ENCODE peak calls at places on chromosomes 6 and 20, in five cellular contexts. N is testis, L is endothelial cell of umbilical vein, Z is psoas muscle, A is DND-41. I is an unnamed sample. For H3K4me1, the result is how much of the 10 kb centered on the place peaks cover.

GRCh38 chr6:79076160-79076559 is 1.9 kb downstream of the PHIP start:
- DNase-seq in N (no peak), L (peak), Z (no peak), A (no peak), I (peak)

GRCh38 chr6:72412709-72413044 is 209.2 kb upstream of the KCNQ5 start:
- DNase-seq in N (no peak), L (no peak), Z (no peak), A (no peak), I (no peak)

GRCh38 chr6:167827588-167828324 is 1.0 kb downstream of the AFDN start:
- DNase-seq in N (peak), L (peak), Z (peak), A (no peak), I (peak)

GRCh38 chr20:21303872-21304586 is 898 bp downstream of the XRN2 start:
- DNase-seq in N (no peak), L (no peak), Z (no peak), A (no peak), I (no peak)

GRCh38 chr6:49097116-49097515 is 365.9 kb downstream of the MMUT start:
- DNase-seq in N (no peak), L (no peak), Z (no peak), A (no peak), I (no peak)

GRCh38 chr6:16665992-16666391 is 95.3 kb downstream of the ATXN1 start:
- DNase-seq in N (no peak), L (no peak), Z (no peak), A (no peak), I (no peak)

GRCh38 chr6:155004576-155005345 is 9.6 kb downstream of the TIAM2 start:
- DNase-seq in N (no peak), L (no peak), Z (no peak), A (no peak), I (no peak)

GRCh38 chr20:64161595-64162238 is 2.5 kb upstream of the MYT1 start:
- DNase-seq in N (peak), L (peak), Z (no peak), A (peak), I (peak)

GRCh38 chr6:166330612-166331011 is 11.7 kb downstream of the SFT2D1 start:
- DNase-seq in N (no peak), L (no peak), Z (peak), A (no peak), I (peak)

GRCh38 chr6:14380421-14380820 is 262.8 kb downstream of the CD83 start:
- DNase-seq in N (no peak), L (no peak), Z (no peak), A (no peak), I (no peak)

GRCh38 chr6:116536216-116536621 is 9.3 kb downstream of the TRAPPC3L start:
- DNase-seq in N (no peak), L (peak), Z (no peak), A (peak), I (peak)

GRCh38 chr6:37691904-37692806 is 5.5 kb downstream of the MDGA1 start:
- DNase-seq in N (peak), L (peak), Z (peak), A (peak), I (peak)

GRCh38 chr20:50335105-50335504 is 144.5 kb downstream of the CEBPB start:
- DNase-seq in N (no peak), L (peak), Z (no peak), A (no peak), I (peak)

GRCh38 chr6:87654117-87654516 is 47.9 kb downstream of the AKIRIN2 start:
- DNase-seq in N (no peak), L (no peak), Z (no peak), A (no peak), I (no peak)

GRCh38 chr20:16098890-16099639 is 474.2 kb downstream of the KIF16B start:
- DNase-seq in N (no peak), L (no peak), Z (no peak), A (no peak), I (no peak)

GRCh38 chr6:105273589-105273988 is 93.8 kb upstream of the POPDC3 start:
- DNase-seq in N (no peak), L (no peak), Z (no peak), A (no peak), I (no peak)

GRCh38 chr6:17879224-17879623 is 108.2 kb downstream of the KIF13A start:
- DNase-seq in N (no peak), L (no peak), Z (no peak), A (no peak), I (no peak)

GRCh38 chr20:62961310-62961783 is 8.8 kb downstream of the SLC17A9 start:
- DNase-seq in N (peak), L (no peak), Z (no peak), A (no peak), I (no peak)

DNA sequence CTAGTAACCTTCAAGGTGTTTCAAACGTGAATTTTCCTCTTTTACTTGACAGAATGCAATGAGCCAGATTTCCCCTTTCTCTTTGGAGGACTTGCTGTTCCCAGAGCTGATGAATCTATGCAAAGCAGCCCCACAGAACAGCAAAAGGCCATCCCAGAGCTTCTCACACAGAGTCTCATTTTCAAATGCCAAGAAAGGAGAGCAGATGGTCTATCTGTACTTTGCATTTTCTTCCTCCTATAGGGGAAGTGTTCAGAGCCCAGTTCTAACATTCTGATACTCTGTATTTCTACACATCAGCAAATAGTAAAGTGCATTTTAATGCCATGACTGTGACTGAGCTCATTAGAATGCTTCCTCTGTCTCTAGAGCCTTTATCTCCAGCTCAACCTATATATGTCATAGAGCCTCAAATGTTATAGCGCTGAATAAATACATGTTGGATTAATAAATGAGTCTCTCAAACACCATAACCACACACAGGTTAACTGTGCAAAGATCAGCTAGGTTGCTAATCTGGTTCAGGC is 81.8 kb upstream of the EYA4 start:
- DNase-seq in N (no peak), L (no peak), Z (no peak), A (no peak), I (no peak)
- H3K27ac ChIP-seq in N (no peak), L (no peak), Z (no peak), A (no peak), I (no peak)

GRCh38 chr20:32368930-32369329 is 10.8 kb downstream of the ASXL1 start:
- DNase-seq in N (no peak), L (no peak), Z (no peak), A (no peak), I (no peak)
- H3K4me1 ChIP-seq in N (under half), L (under half), Z (under half), A (under half), I (under half)

GRCh38 chr6:42279966-42280629 is 62.4 kb upstream of the MRPS10 start:
- DNase-seq in N (peak), L (peak), Z (peak), A (no peak), I (no peak)

GRCh38 chr6:42278131-42278853 is 60.6 kb upstream of the MRPS10 start:
- DNase-seq in N (no peak), L (no peak), Z (no peak), A (peak), I (no peak)

GRCh38 chr6:42281570-42281969 is 63.9 kb upstream of the MRPS10 start:
- DNase-seq in N (no peak), L (no peak), Z (no peak), A (no peak), I (no peak)

GRCh38 chr6:42279144-42279781 is 61.6 kb upstream of the MRPS10 start:
- DNase-seq in N (peak), L (no peak), Z (peak), A (no peak), I (peak)

GRCh38 chr6:42281016-42281533 is 63.4 kb upstream of the MRPS10 start:
- DNase-seq in N (no peak), L (no peak), Z (no peak), A (no peak), I (no peak)
- H3K27ac ChIP-seq in N (no peak), L (no peak), Z (no peak), A (no peak), I (no peak)

GRCh38 chr20:20017001-20017851 is at the start of gene NAA20:
- DNase-seq in N (peak), L (peak), Z (peak), A (peak), I (peak)
- H3K4me1 ChIP-seq in N (under half), L (under half), Z (under half), A (under half), I (under half)

GRCh38 chr6:26250806-26251075 is 114.3 kb upstream of the BTN3A2 start:
- DNase-seq in N (peak), L (no peak), Z (no peak), A (no peak), I (peak)
- H3K27ac ChIP-seq in N (no peak), L (peak), Z (no peak), A (peak), I (no peak)

DNA sequence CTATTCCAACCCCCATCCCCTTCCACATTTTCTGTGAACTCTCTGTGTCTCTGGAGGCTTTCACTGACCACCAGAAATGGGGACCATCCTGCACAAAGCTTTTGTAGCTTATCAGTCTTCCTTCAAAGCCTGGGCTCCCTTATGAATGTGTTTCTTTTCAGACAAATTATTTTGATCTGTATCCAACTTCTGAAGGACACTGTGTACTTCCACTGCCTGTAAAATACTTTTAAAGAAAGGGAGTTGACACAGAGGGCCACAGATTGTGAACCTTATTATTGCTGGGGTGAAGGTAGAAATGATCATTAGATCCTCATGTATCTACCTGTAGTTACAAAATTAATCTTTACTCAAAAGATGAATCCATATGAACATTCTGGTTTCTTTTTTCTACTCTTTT is 135.6 kb downstream of the CARMIL1 start:
- DNase-seq in N (no peak), L (no peak), Z (no peak), A (no peak), I (no peak)
- H3K4me1 ChIP-seq in N (half or more), L (under half), Z (under half), A (under half), I (half or more)

GRCh38 chr20:36848078-36848660 is 27.8 kb upstream of the TLDC2 start:
- DNase-seq in N (no peak), L (peak), Z (peak), A (no peak), I (peak)
- H3K27ac ChIP-seq in N (peak), L (peak), Z (peak), A (no peak), I (peak)

GRCh38 chr20:45037635-45038034 is 63.3 kb downstream of the KCNS1 start:
- DNase-seq in N (no peak), L (no peak), Z (no peak), A (no peak), I (no peak)

GRCh38 chr20:45041464-45042337 is 59.2 kb downstream of the KCNS1 start:
- DNase-seq in N (no peak), L (peak), Z (no peak), A (no peak), I (no peak)

GRCh38 chr20:45037050-45037449 is 63.9 kb downstream of the KCNS1 start:
- DNase-seq in N (no peak), L (peak), Z (no peak), A (no peak), I (no peak)

GRCh38 chr20:45038747-45039469 is 62.0 kb downstream of the KCNS1 start:
- DNase-seq in N (no peak), L (no peak), Z (no peak), A (no peak), I (no peak)

DNA sequence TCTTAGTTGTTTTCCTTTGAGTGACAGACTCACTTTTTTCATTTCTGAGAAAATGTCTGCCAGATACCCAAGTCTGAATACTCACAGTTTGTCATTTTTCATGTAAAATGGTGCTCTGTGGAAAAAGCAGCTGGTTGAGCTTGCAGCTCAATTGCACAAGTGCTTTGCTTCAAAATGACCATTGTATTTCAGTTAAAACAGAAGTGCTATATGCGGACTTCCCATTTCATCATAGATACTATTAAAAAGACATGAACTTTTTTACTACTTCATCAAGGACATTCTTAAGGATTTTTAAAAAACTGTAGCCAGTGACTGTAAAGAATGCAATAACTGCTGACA is 61.5 kb downstream of the KCNS1 start:
- DNase-seq in N (no peak), L (no peak), Z (no peak), A (no peak), I (no peak)
- H3K4me1 ChIP-seq in N (under half), L (under half), Z (under half), A (under half), I (under half)

I was measured in cardiac muscle cell.